ENCODE peak calls at places on chromosomes 6 and 20, in five cellular contexts. S is cardiac muscle cell; X is stimulated activated CD4-positive, alpha-beta T cell treated with anti-CD3 and anti-CD28 coated beads, Interleukin-2, amount 100 ng/mL, for 48 hours; E is mesothelial cell of epicardium; I is activated B cell treated with CpG ODN at 0.5 μM for 24 hours. P is an unnamed sample.

GRCh38 chr6:155158044-155158843 is 105.6 kb upstream of the CLDN20 start:
- DNase-seq in S (no peak), X (no peak), E (no peak), I (no peak), P (no peak)

GRCh38 chr20:31670371-31671228 is 32.9 kb downstream of the COX4I2 start:
- DNase-seq in S (peak), X (no peak), E (no peak), I (no peak), P (peak)

GRCh38 chr6:127737009-127737486 is 160.1 kb downstream of the C6orf58 start:
- DNase-seq in S (peak), X (peak), E (no peak), I (no peak), P (no peak)

GRCh38 chr20:11302436-11302835 is 615.3 kb upstream of the BTBD3 start:
- DNase-seq in S (no peak), X (no peak), E (no peak), I (no peak), P (no peak)

GRCh38 chr6:33073431-33073871 is at the start of gene HLA-DPA1:
- DNase-seq in S (peak), X (peak), E (no peak), I (peak), P (no peak)

GRCh38 chr6:11430036-11430435 is 107.5 kb upstream of the TMEM170B start:
- DNase-seq in S (no peak), X (no peak), E (no peak), I (no peak), P (no peak)

GRCh38 chr6:126540161-126540560 is 200.2 kb downstream of the CENPW start:
- DNase-seq in S (no peak), X (no peak), E (no peak), I (no peak), P (no peak)

GRCh38 chr20:62342910-62343309 is 24.2 kb downstream of the LAMA5 start:
- DNase-seq in S (no peak), X (no peak), E (no peak), I (no peak), P (no peak)

GRCh38 chr20:62367136-62367482 is at the start of gene LAMA5:
- DNase-seq in S (peak), X (no peak), E (no peak), I (peak), P (peak)

GRCh38 chr20:47063808-47064207 is 169.2 kb downstream of the EYA2 start:
- DNase-seq in S (no peak), X (no peak), E (no peak), I (no peak), P (no peak)

GRCh38 chr20:46709459-46710148 is at the start of gene SLC2A10:
- DNase-seq in S (peak), X (no peak), E (peak), I (no peak), P (peak)

GRCh38 chr6:4776493-4776966 is 326 bp downstream of the CDYL start:
- DNase-seq in S (peak), X (peak), E (peak), I (no peak), P (peak)

GRCh38 chr20:48080583-48080982 is 295.3 kb upstream of the SULF2 start:
- DNase-seq in S (no peak), X (no peak), E (no peak), I (no peak), P (no peak)

GRCh38 chr20:49987868-49988690 is 5.3 kb downstream of the SNAI1 start:
- DNase-seq in S (no peak), X (no peak), E (no peak), I (no peak), P (no peak)

GRCh38 chr20:62062661-62063600 is 2.8 kb downstream of the TAF4 start:
- DNase-seq in S (no peak), X (no peak), E (no peak), I (no peak), P (no peak)

GRCh38 chr6:153357391-153357790 is 226.3 kb upstream of the RGS17 start:
- DNase-seq in S (no peak), X (no peak), E (no peak), I (no peak), P (no peak)

GRCh38 chr6:42140756-42141602 is 1.4 kb downstream of the C6orf132 start:
- DNase-seq in S (no peak), X (no peak), E (no peak), I (no peak), P (no peak)

GRCh38 chr6:55069132-55069781 is 105.1 kb upstream of the HCRTR2 start:
- DNase-seq in S (peak), X (no peak), E (no peak), I (no peak), P (no peak)

GRCh38 chr20:15616626-15617025 is 956.6 kb downstream of the KIF16B start:
- DNase-seq in S (no peak), X (no peak), E (no peak), I (no peak), P (no peak)

GRCh38 chr20:31560900-31561598 is 44.0 kb upstream of the ID1 start:
- DNase-seq in S (no peak), X (no peak), E (no peak), I (no peak), P (no peak)

GRCh38 chr6:680666-681374 is 12.1 kb downstream of the EXOC2 start:
- DNase-seq in S (no peak), X (no peak), E (no peak), I (no peak), P (no peak)

GRCh38 chr20:20237093-20237959 is 130.6 kb upstream of the INSM1 start:
- DNase-seq in S (peak), X (peak), E (no peak), I (no peak), P (no peak)

GRCh38 chr6:34142599-34142998 is 3.3 kb downstream of the GRM4 start:
- DNase-seq in S (peak), X (no peak), E (no peak), I (no peak), P (no peak)

GRCh38 chr20:62802026-62802712 is 2.5 kb upstream of the OGFR start:
- DNase-seq in S (no peak), X (no peak), E (no peak), I (no peak), P (no peak)

P was measured in Right ventricle myocardium inferior.